ENCODE peak calls at places on chromosomes 5 and 9, in five cellular contexts. K, N, L, Y and B are unnamed samples.

GRCh38 chr9:89562186-89562814 is 42.5 kb upstream of the GADD45G start:
- DNase-seq in K (no peak), N (no peak), L (no peak), Y (no peak), B (peak; percentile 59)

GRCh38 chr9:38067611-38067891 is 1.5 kb downstream of the SHB start:
- DNase-seq in K (no peak), N (peak; percentile 83), L (no peak), Y (no peak), B (no peak)

GRCh38 chr5:89878140-89878570 is 531.4 kb downstream of the CETN3 start:
- DNase-seq in K (no peak), N (no peak), L (peak; percentile 11), Y (no peak), B (peak; percentile 99)

GRCh38 chr9:95010431-95010838 is 283.9 kb downstream of the AOPEP start:
- DNase-seq in K (no peak), N (no peak), L (no peak), Y (no peak), B (no peak)

GRCh38 chr5:139946440-139946839 is 96.7 kb downstream of the NRG2 start:
- DNase-seq in K (no peak), N (no peak), L (no peak), Y (no peak), B (no peak)

GRCh38 chr9:81898851-81899250 is 29.4 kb upstream of the SPATA31D4 start:
- DNase-seq in K (no peak), N (no peak), L (no peak), Y (no peak), B (no peak)

GRCh38 chr5:17216974-17217325 is 481 bp upstream of the BASP1 start:
- DNase-seq in K (peak; percentile 66), N (peak; percentile 84), L (no peak), Y (no peak), B (peak; percentile 80)

GRCh38 chr5:61270510-61271165 is 61.4 kb upstream of the ZSWIM6 start:
- DNase-seq in K (no peak), N (no peak), L (no peak), Y (no peak), B (no peak)

GRCh38 chr9:61670616-61671015 is 480.8 kb downstream of the SPATA31A7 start:
- DNase-seq in K (no peak), N (peak; percentile 40), L (no peak), Y (no peak), B (no peak)

GRCh38 chr9:83563360-83563759 is 25.2 kb upstream of the FRMD3 start:
- DNase-seq in K (no peak), N (no peak), L (no peak), Y (no peak), B (no peak)

GRCh38 chr5:178589180-178590140 is 733 bp downstream of the COL23A1 start:
- DNase-seq in K (no peak), N (no peak), L (no peak), Y (no peak), B (no peak)

GRCh38 chr9:81529556-81530193 is 159.7 kb downstream of the TLE1 start:
- DNase-seq in K (no peak), N (no peak), L (peak; percentile 25), Y (no peak), B (peak; percentile 64)

GRCh38 chr5:58411372-58411771 is 48.5 kb downstream of the PLK2 start:
- DNase-seq in K (no peak), N (no peak), L (no peak), Y (no peak), B (no peak)

GRCh38 chr9:135267410-135267809 is 179.9 kb downstream of the OLFM1 start:
- DNase-seq in K (no peak), N (no peak), L (no peak), Y (no peak), B (no peak)

GRCh38 chr5:125696762-125697161 is 726.4 kb upstream of the GRAMD2B start:
- DNase-seq in K (no peak), N (no peak), L (peak; percentile 7), Y (no peak), B (peak; percentile 88)

GRCh38 chr9:131432597-131433301 is 38.9 kb downstream of the PRRC2B start:
- DNase-seq in K (no peak), N (no peak), L (no peak), Y (no peak), B (peak; percentile 89)

GRCh38 chr5:74919487-74919886 is 53.3 kb upstream of the FAM169A start:
- DNase-seq in K (no peak), N (no peak), L (no peak), Y (no peak), B (peak; percentile 73)

GRCh38 chr9:92633879-92634278 is 36.1 kb downstream of the IPPK start:
- DNase-seq in K (no peak), N (peak; percentile 63), L (no peak), Y (no peak), B (no peak)

GRCh38 chr9:129259373-129259772 is 81.3 kb upstream of the IER5L start:
- DNase-seq in K (no peak), N (peak; percentile 45), L (no peak), Y (no peak), B (no peak)

GRCh38 chr9:76926324-76926731 is 20.4 kb upstream of the PRUNE2 start:
- DNase-seq in K (no peak), N (no peak), L (no peak), Y (no peak), B (peak; percentile 83)

GRCh38 chr5:16899171-16899570 is 36.9 kb downstream of the MYO10 start:
- DNase-seq in K (no peak), N (no peak), L (no peak), Y (no peak), B (no peak)

GRCh38 chr5:132419517-132420468 is 50.3 kb downstream of the SLC22A5 start:
- DNase-seq in K (peak; percentile 75), N (peak; percentile 86), L (no peak), Y (peak; percentile 33), B (peak; percentile 81)

GRCh38 chr9:83699615-83700014 is 8.1 kb downstream of the UBQLN1 start:
- DNase-seq in K (no peak), N (no peak), L (no peak), Y (no peak), B (no peak)

GRCh38 chr5:160692272-160692671 is 159.7 kb downstream of the ATP10B start:
- DNase-seq in K (no peak), N (no peak), L (no peak), Y (no peak), B (no peak)

GRCh38 chr5:58156354-58156753 is 303.5 kb downstream of the PLK2 start:
- DNase-seq in K (no peak), N (no peak), L (no peak), Y (no peak), B (peak; percentile 60)

GRCh38 chr9:78261403-78262001 is 25.6 kb downstream of the CEP78 start:
- DNase-seq in K (no peak), N (no peak), L (no peak), Y (no peak), B (peak; percentile 46)

GRCh38 chr9:124485201-124485600 is 22.0 kb downstream of the NR5A1 start:
- DNase-seq in K (no peak), N (no peak), L (no peak), Y (no peak), B (no peak)